ENCODE peak calls at places on chromosomes 1 and 21, in eight cellular contexts. One of them, this sample, is unnamed.

GRCh38 chr1:235136111-235136510 is 7.5 kb upstream of the TOMM20 start:
- DNase-seq in bronchial epithelial cell: no peak
- DNase-seq in fibroblast of the aortic adventitia: no peak
- DNase-seq in fibroblast of mammary gland: no peak
- DNase-seq in pancreas: no peak
- DNase-seq in neural crest cell: no peak
- DNase-seq in effector CD4-positive, alpha-beta T cell: no peak
- DNase-seq in cardiac muscle cell: peak; percentile 9
- DNase-seq in this sample: no peak

GRCh38 chr21:39924577-39925308 is 57.5 kb downstream of the PCP4 start:
- DNase-seq in bronchial epithelial cell: no peak
- DNase-seq in cardiac muscle cell: no peak
- DNase-seq in neural crest cell: no peak
- DNase-seq in fibroblast of the aortic adventitia: no peak
- DNase-seq in fibroblast of mammary gland: no peak
- DNase-seq in pancreas: peak; percentile 63
- DNase-seq in effector CD4-positive, alpha-beta T cell: no peak
- DNase-seq in this sample: no peak

GRCh38 chr1:43206721-43207228 is 34.6 kb downstream of the CFAP57 start:
- DNase-seq in pancreas: no peak
- DNase-seq in bronchial epithelial cell: peak; percentile 90
- DNase-seq in effector CD4-positive, alpha-beta T cell: no peak
- DNase-seq in neural crest cell: no peak
- DNase-seq in cardiac muscle cell: peak; percentile 97
- DNase-seq in fibroblast of mammary gland: peak; percentile 64
- DNase-seq in fibroblast of the aortic adventitia: peak; percentile 97
- DNase-seq in this sample: peak; percentile 47

GRCh38 chr1:220556641-220557040 is 28.7 kb downstream of the MARK1 start:
- DNase-seq in neural crest cell: no peak
- DNase-seq in pancreas: no peak
- DNase-seq in cardiac muscle cell: no peak
- DNase-seq in fibroblast of the aortic adventitia: no peak
- DNase-seq in bronchial epithelial cell: peak; percentile 65
- DNase-seq in effector CD4-positive, alpha-beta T cell: no peak
- DNase-seq in fibroblast of mammary gland: no peak
- DNase-seq in this sample: no peak

GRCh38 chr1:90919900-90920299 is 101.9 kb downstream of the ZNF644 start:
- DNase-seq in effector CD4-positive, alpha-beta T cell: no peak
- DNase-seq in pancreas: no peak
- DNase-seq in bronchial epithelial cell: peak; percentile 16
- DNase-seq in neural crest cell: no peak
- DNase-seq in fibroblast of the aortic adventitia: no peak
- DNase-seq in fibroblast of mammary gland: peak; percentile 22
- DNase-seq in cardiac muscle cell: peak; percentile 8
- DNase-seq in this sample: no peak

GRCh38 chr1:245969274-245969673 is 537.8 kb downstream of the SMYD3 start:
- DNase-seq in cardiac muscle cell: peak; percentile 68
- DNase-seq in effector CD4-positive, alpha-beta T cell: no peak
- DNase-seq in bronchial epithelial cell: peak; percentile 54
- DNase-seq in pancreas: no peak
- DNase-seq in fibroblast of the aortic adventitia: peak; percentile 88
- DNase-seq in neural crest cell: no peak
- DNase-seq in fibroblast of mammary gland: peak; percentile 95
- DNase-seq in this sample: peak; percentile 28

GRCh38 chr1:36442337-36442736 is 7.9 kb downstream of the OSCP1 start:
- DNase-seq in bronchial epithelial cell: no peak
- DNase-seq in fibroblast of mammary gland: no peak
- DNase-seq in cardiac muscle cell: no peak
- DNase-seq in neural crest cell: no peak
- DNase-seq in effector CD4-positive, alpha-beta T cell: no peak
- DNase-seq in fibroblast of the aortic adventitia: no peak
- DNase-seq in pancreas: no peak
- DNase-seq in this sample: no peak

GRCh38 chr1:151619489-151620093 is 7.7 kb downstream of the SNX27 start:
- DNase-seq in cardiac muscle cell: peak; percentile 56
- DNase-seq in fibroblast of mammary gland: peak; percentile 57
- DNase-seq in effector CD4-positive, alpha-beta T cell: no peak
- DNase-seq in bronchial epithelial cell: peak; percentile 63
- DNase-seq in pancreas: no peak
- DNase-seq in neural crest cell: no peak
- DNase-seq in fibroblast of the aortic adventitia: peak; percentile 40
- DNase-seq in this sample: no peak

GRCh38 chr1:201001962-201002361 is 21.6 kb downstream of the KIF21B start:
- DNase-seq in fibroblast of the aortic adventitia: no peak
- DNase-seq in cardiac muscle cell: no peak
- DNase-seq in pancreas: peak; percentile 88
- DNase-seq in fibroblast of mammary gland: no peak
- DNase-seq in effector CD4-positive, alpha-beta T cell: no peak
- DNase-seq in bronchial epithelial cell: no peak
- DNase-seq in neural crest cell: no peak
- DNase-seq in this sample: no peak

GRCh38 chr1:143610196-143610595 is 361.6 kb downstream of the FAM72C start:
- DNase-seq in neural crest cell: no peak
- DNase-seq in fibroblast of the aortic adventitia: no peak
- DNase-seq in pancreas: no peak
- DNase-seq in effector CD4-positive, alpha-beta T cell: no peak
- DNase-seq in fibroblast of mammary gland: no peak
- DNase-seq in bronchial epithelial cell: no peak
- DNase-seq in cardiac muscle cell: no peak
- DNase-seq in this sample: no peak

GRCh38 chr1:23720256-23720995 is 22.8 kb upstream of the ELOA start:
- DNase-seq in fibroblast of mammary gland: no peak
- DNase-seq in cardiac muscle cell: no peak
- DNase-seq in pancreas: no peak
- DNase-seq in bronchial epithelial cell: peak; percentile 10
- DNase-seq in effector CD4-positive, alpha-beta T cell: no peak
- DNase-seq in neural crest cell: no peak
- DNase-seq in fibroblast of the aortic adventitia: no peak
- DNase-seq in this sample: no peak

GRCh38 chr21:43645414-43645891 is 13.8 kb downstream of the HSF2BP start:
- DNase-seq in fibroblast of the aortic adventitia: peak; percentile 84
- DNase-seq in fibroblast of mammary gland: peak; percentile 77
- DNase-seq in neural crest cell: peak; percentile 13
- DNase-seq in bronchial epithelial cell: peak; percentile 84
- DNase-seq in effector CD4-positive, alpha-beta T cell: no peak
- DNase-seq in cardiac muscle cell: peak; percentile 89
- DNase-seq in pancreas: no peak
- DNase-seq in this sample: peak; percentile 53

GRCh38 chr1:23810818-23811420 is 10.4 kb upstream of the GALE start:
- DNase-seq in pancreas: no peak
- DNase-seq in fibroblast of mammary gland: peak; percentile 43
- DNase-seq in neural crest cell: peak; percentile 37
- DNase-seq in bronchial epithelial cell: peak; percentile 57
- DNase-seq in fibroblast of the aortic adventitia: peak; percentile 17
- DNase-seq in effector CD4-positive, alpha-beta T cell: peak; percentile 38
- DNase-seq in cardiac muscle cell: peak; percentile 41
- DNase-seq in this sample: peak; percentile 44

GRCh38 chr1:150469291-150469690 is 17.9 kb upstream of the TARS2 start:
- DNase-seq in pancreas: no peak
- DNase-seq in fibroblast of the aortic adventitia: no peak
- DNase-seq in fibroblast of mammary gland: no peak
- DNase-seq in cardiac muscle cell: no peak
- DNase-seq in neural crest cell: no peak
- DNase-seq in bronchial epithelial cell: peak; percentile 35
- DNase-seq in effector CD4-positive, alpha-beta T cell: no peak
- DNase-seq in this sample: no peak